ENCODE peak calls at places on chromosome 19, in ten cellular contexts. One of them, this sample, is unnamed.

GRCh38 chr19:38952395-38953165 is 21.8 kb downstream of the MRPS12 start:
- DNase-seq in HCT116: no peak
- DNase-seq in vagina: no peak
- DNase-seq in K562: no peak
- DNase-seq in H1: peak
- DNase-seq in GM12892: no peak
- DNase-seq in GM12891: peak
- DNase-seq in HepG2: peak
- DNase-seq in transverse colon: peak
- DNase-seq in SK-N-SH: no peak
- DNase-seq in this sample: no peak

GRCh38 chr19:48445256-48445605 is 552 bp upstream of the GRWD1 start:
- DNase-seq in GM12892: no peak
- DNase-seq in K562: peak
- DNase-seq in SK-N-SH: peak
- DNase-seq in GM12891: no peak
- DNase-seq in HepG2: peak
- DNase-seq in HCT116: peak
- DNase-seq in H1: peak
- DNase-seq in transverse colon: no peak
- DNase-seq in vagina: no peak
- DNase-seq in this sample: no peak

GRCh38 chr19:14114854-14115253 is 2.7 kb downstream of the PRKACA start:
- DNase-seq in HepG2: no peak
- DNase-seq in HCT116: no peak
- DNase-seq in H1: peak
- DNase-seq in transverse colon: peak
- DNase-seq in SK-N-SH: peak
- DNase-seq in GM12892: no peak
- DNase-seq in GM12891: no peak
- DNase-seq in K562: peak
- DNase-seq in vagina: no peak
- DNase-seq in this sample: no peak

GRCh38 chr19:5681446-5682292 is 842 bp downstream of the HSD11B1L start:
- DNase-seq in K562: no peak
- DNase-seq in GM12892: no peak
- DNase-seq in SK-N-SH: no peak
- DNase-seq in H1: no peak
- DNase-seq in transverse colon: no peak
- DNase-seq in GM12891: no peak
- DNase-seq in HepG2: no peak
- DNase-seq in vagina: no peak
- DNase-seq in HCT116: no peak
- DNase-seq in this sample: no peak

GRCh38 chr19:531009-531752 is 379 bp upstream of the CDC34 start:
- DNase-seq in SK-N-SH: peak
- DNase-seq in K562: peak
- DNase-seq in transverse colon: peak
- DNase-seq in GM12892: peak
- DNase-seq in HepG2: peak
- DNase-seq in H1: peak
- DNase-seq in HCT116: peak
- DNase-seq in GM12891: peak
- DNase-seq in vagina: no peak
- DNase-seq in this sample: peak

GRCh38 chr19:954672-955494 is 29.0 kb downstream of the ARID3A start:
- DNase-seq in K562: peak
- DNase-seq in GM12891: no peak
- DNase-seq in SK-N-SH: no peak
- DNase-seq in transverse colon: peak
- DNase-seq in vagina: no peak
- DNase-seq in GM12892: peak
- DNase-seq in HCT116: no peak
- DNase-seq in HepG2: no peak
- DNase-seq in H1: no peak
- DNase-seq in this sample: no peak

GRCh38 chr19:51572908-51573307 is 1.8 kb downstream of the ZNF175 start:
- DNase-seq in vagina: no peak
- DNase-seq in K562: no peak
- DNase-seq in H1: no peak
- DNase-seq in SK-N-SH: no peak
- DNase-seq in GM12891: no peak
- DNase-seq in transverse colon: no peak
- DNase-seq in HCT116: no peak
- DNase-seq in HepG2: no peak
- DNase-seq in GM12892: no peak
- DNase-seq in this sample: no peak

GRCh38 chr19:47641891-47642485 is 33.1 kb downstream of the BICRA start:
- DNase-seq in HCT116: no peak
- DNase-seq in H1: no peak
- DNase-seq in SK-N-SH: no peak
- DNase-seq in GM12892: no peak
- DNase-seq in GM12891: no peak
- DNase-seq in vagina: no peak
- DNase-seq in K562: no peak
- DNase-seq in transverse colon: no peak
- DNase-seq in HepG2: no peak
- DNase-seq in this sample: no peak

GRCh38 chr19:46015961-46016425 is 6.9 kb downstream of the PGLYRP1 start:
- DNase-seq in vagina: no peak
- DNase-seq in HepG2: no peak
- DNase-seq in HCT116: no peak
- DNase-seq in transverse colon: no peak
- DNase-seq in SK-N-SH: peak
- DNase-seq in K562: no peak
- DNase-seq in GM12892: no peak
- DNase-seq in H1: peak
- DNase-seq in GM12891: no peak
- DNase-seq in this sample: no peak

GRCh38 chr19:16447015-16447384 is 24.8 kb downstream of the EPS15L1 start:
- DNase-seq in GM12891: no peak
- DNase-seq in HepG2: peak
- DNase-seq in transverse colon: peak
- DNase-seq in K562: peak
- DNase-seq in SK-N-SH: no peak
- DNase-seq in GM12892: no peak
- DNase-seq in HCT116: no peak
- DNase-seq in vagina: no peak
- DNase-seq in H1: no peak
- DNase-seq in this sample: no peak

GRCh38 chr19:38678891-38679494 is 31.5 kb downstream of the ACTN4 start:
- DNase-seq in HepG2: no peak
- DNase-seq in GM12891: no peak
- DNase-seq in HCT116: no peak
- DNase-seq in vagina: no peak
- DNase-seq in SK-N-SH: no peak
- DNase-seq in K562: no peak
- DNase-seq in transverse colon: no peak
- DNase-seq in GM12892: no peak
- DNase-seq in H1: no peak
- DNase-seq in this sample: no peak

GRCh38 chr19:6536138-6536671 is 5.4 kb downstream of the TNFSF9 start:
- DNase-seq in GM12891: peak
- DNase-seq in GM12892: peak
- DNase-seq in H1: peak
- DNase-seq in HepG2: peak
- DNase-seq in SK-N-SH: peak
- DNase-seq in HCT116: peak
- DNase-seq in vagina: no peak
- DNase-seq in K562: peak
- DNase-seq in transverse colon: peak
- DNase-seq in this sample: no peak

GRCh38 chr19:13825489-13826475 is 30.5 kb downstream of the ZSWIM4 start:
- DNase-seq in HCT116: no peak
- DNase-seq in K562: peak
- DNase-seq in H1: peak
- DNase-seq in GM12891: no peak
- DNase-seq in GM12892: no peak
- DNase-seq in HepG2: no peak
- DNase-seq in transverse colon: no peak
- DNase-seq in SK-N-SH: peak
- DNase-seq in vagina: no peak
- DNase-seq in this sample: no peak

GRCh38 chr19:5204212-5204611 is 136.4 kb downstream of the PTPRS start:
- DNase-seq in SK-N-SH: no peak
- DNase-seq in HCT116: no peak
- DNase-seq in H1: no peak
- DNase-seq in GM12891: no peak
- DNase-seq in GM12892: no peak
- DNase-seq in vagina: no peak
- DNase-seq in HepG2: no peak
- DNase-seq in K562: no peak
- DNase-seq in transverse colon: no peak
- DNase-seq in this sample: no peak

GRCh38 chr19:28242317-28242927 is 970.5 kb downstream of the UQCRFS1 start:
- DNase-seq in HepG2: no peak
- DNase-seq in vagina: no peak
- DNase-seq in K562: peak
- DNase-seq in H1: peak
- DNase-seq in HCT116: no peak
- DNase-seq in SK-N-SH: peak
- DNase-seq in GM12891: peak
- DNase-seq in transverse colon: peak
- DNase-seq in GM12892: no peak
- DNase-seq in this sample: no peak

GRCh38 chr19:18415177-18415867 is 3.9 kb upstream of the SSBP4 start:
- DNase-seq in HepG2: no peak
- DNase-seq in transverse colon: peak
- DNase-seq in K562: peak
- DNase-seq in SK-N-SH: no peak
- DNase-seq in HCT116: no peak
- DNase-seq in vagina: no peak
- DNase-seq in H1: no peak
- DNase-seq in GM12892: no peak
- DNase-seq in GM12891: no peak
- DNase-seq in this sample: no peak
- TF ChIP-seq POLR2AphosphoS5 in HepG2: no peak
- TF ChIP-seq POLR2AphosphoS5 in transverse colon: peak
- TF ChIP-seq POLR2AphosphoS5 in K562: no peak
- TF ChIP-seq POLR2AphosphoS5 in SK-N-SH: no peak
- TF ChIP-seq POLR2AphosphoS5 in HCT116: peak
- TF ChIP-seq POLR2AphosphoS5 in vagina: peak
- TF ChIP-seq POLR2AphosphoS5 in H1: no peak
- TF ChIP-seq POLR2AphosphoS5 in GM12892: no peak
- TF ChIP-seq POLR2AphosphoS5 in GM12891: no peak
- TF ChIP-seq POLR2AphosphoS5 in this sample: peak

DNA sequence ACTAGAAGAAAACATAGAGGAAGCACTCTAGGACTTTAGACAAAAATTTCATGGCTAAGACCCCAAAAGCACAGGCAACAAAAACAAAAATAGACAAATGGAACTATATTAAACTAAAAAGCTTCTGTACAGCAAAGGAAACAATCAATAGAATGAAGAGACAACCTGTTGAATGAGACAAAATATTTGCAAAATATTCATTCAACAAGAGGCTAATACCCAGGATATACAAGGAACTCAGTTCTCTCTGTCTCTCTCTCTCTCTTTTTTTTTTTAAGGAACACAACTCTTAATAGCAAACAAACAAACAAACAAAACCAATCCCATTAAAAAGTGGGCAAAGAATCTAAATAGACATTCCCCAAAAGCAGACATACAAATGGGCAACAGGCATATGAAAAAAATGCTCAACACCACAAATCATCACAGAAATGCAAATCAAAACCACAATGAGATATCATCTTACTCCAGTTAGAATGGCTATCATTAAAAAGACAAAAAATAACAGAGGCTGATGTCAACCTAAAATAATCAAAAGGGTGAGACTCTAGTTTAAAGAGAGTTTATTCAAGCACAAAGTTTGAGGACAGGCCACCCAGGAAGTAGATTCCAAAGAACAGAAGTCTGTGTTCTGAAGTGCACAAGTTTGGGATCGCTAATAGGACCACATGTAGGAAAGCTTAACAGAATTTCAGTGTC is 27.1 kb upstream of the SLC7A9 start:
- DNase-seq in SK-N-SH: no peak
- DNase-seq in GM12892: no peak
- DNase-seq in K562: no peak
- DNase-seq in H1: no peak
- DNase-seq in HCT116: no peak
- DNase-seq in transverse colon: no peak
- DNase-seq in vagina: no peak
- DNase-seq in GM12891: no peak
- DNase-seq in HepG2: no peak
- DNase-seq in this sample: no peak
- TF ChIP-seq POLR2AphosphoS5 in SK-N-SH: no peak
- TF ChIP-seq POLR2AphosphoS5 in GM12892: no peak
- TF ChIP-seq POLR2AphosphoS5 in K562: no peak
- TF ChIP-seq POLR2AphosphoS5 in H1: no peak
- TF ChIP-seq POLR2AphosphoS5 in HCT116: no peak
- TF ChIP-seq POLR2AphosphoS5 in transverse colon: no peak
- TF ChIP-seq POLR2AphosphoS5 in vagina: no peak
- TF ChIP-seq POLR2AphosphoS5 in GM12891: no peak
- TF ChIP-seq POLR2AphosphoS5 in HepG2: no peak
- TF ChIP-seq POLR2AphosphoS5 in this sample: no peak

GRCh38 chr19:41702208-41702651 is 6.2 kb upstream of the CEACAM5 start:
- DNase-seq in vagina: peak
- DNase-seq in HepG2: no peak
- DNase-seq in H1: no peak
- DNase-seq in GM12892: no peak
- DNase-seq in HCT116: no peak
- DNase-seq in transverse colon: no peak
- DNase-seq in GM12891: no peak
- DNase-seq in K562: no peak
- DNase-seq in SK-N-SH: no peak
- DNase-seq in this sample: no peak
- TF ChIP-seq POLR2AphosphoS5 in vagina: no peak
- TF ChIP-seq POLR2AphosphoS5 in HepG2: no peak
- TF ChIP-seq POLR2AphosphoS5 in H1: no peak
- TF ChIP-seq POLR2AphosphoS5 in GM12892: no peak
- TF ChIP-seq POLR2AphosphoS5 in HCT116: no peak
- TF ChIP-seq POLR2AphosphoS5 in transverse colon: no peak
- TF ChIP-seq POLR2AphosphoS5 in GM12891: no peak
- TF ChIP-seq POLR2AphosphoS5 in K562: no peak
- TF ChIP-seq POLR2AphosphoS5 in SK-N-SH: no peak
- TF ChIP-seq POLR2AphosphoS5 in this sample: no peak

DNA sequence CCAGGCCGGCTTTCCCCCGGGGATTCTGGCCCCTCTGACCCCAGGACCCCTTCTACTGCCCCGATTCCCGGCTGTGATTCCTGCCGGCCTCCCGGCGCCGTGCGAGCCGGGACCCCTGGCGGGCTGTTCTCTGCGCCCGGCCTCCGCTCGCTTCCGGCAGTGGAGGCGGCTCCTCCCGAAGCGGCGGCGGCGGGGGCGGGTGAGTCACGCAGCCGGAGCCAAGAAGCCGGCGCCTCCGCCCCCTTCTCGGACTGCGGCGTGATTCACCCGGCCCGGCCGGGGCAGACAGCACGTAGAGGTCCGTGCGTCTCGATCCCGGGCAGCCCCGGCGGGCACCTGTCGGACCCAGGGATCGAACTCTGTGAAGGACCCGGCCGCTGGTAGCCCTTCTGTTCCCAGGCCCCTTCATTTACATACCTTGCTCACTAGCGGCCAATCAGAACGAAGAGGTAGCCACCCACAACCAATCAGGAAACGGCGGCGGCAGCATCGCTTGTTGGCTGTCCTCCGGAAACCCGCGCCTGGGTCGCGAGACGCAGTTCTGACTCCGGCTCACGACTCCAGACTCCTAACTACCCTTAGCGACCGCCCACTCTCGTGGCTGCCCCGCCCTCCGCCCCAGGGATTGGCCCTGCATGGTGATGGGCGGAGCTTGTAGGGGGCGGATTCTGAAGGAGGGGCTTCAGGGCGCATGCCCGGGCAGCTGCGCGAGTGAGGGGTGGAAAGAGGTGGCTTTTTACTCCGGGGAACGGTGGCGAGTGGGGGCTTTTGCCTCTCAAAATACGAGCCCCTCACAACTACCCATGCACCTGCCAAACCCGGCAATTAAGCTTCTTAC is at the start of gene SERTAD1:
- DNase-seq in SK-N-SH: peak
- DNase-seq in K562: peak
- DNase-seq in HCT116: peak
- DNase-seq in transverse colon: peak
- DNase-seq in GM12892: peak
- DNase-seq in H1: peak
- DNase-seq in HepG2: peak
- DNase-seq in GM12891: peak
- DNase-seq in vagina: peak
- DNase-seq in this sample: peak
- TF ChIP-seq POLR2AphosphoS5 in SK-N-SH: peak
- TF ChIP-seq POLR2AphosphoS5 in K562: peak
- TF ChIP-seq POLR2AphosphoS5 in HCT116: peak
- TF ChIP-seq POLR2AphosphoS5 in transverse colon: peak
- TF ChIP-seq POLR2AphosphoS5 in GM12892: peak
- TF ChIP-seq POLR2AphosphoS5 in H1: peak
- TF ChIP-seq POLR2AphosphoS5 in HepG2: peak
- TF ChIP-seq POLR2AphosphoS5 in GM12891: peak
- TF ChIP-seq POLR2AphosphoS5 in vagina: peak
- TF ChIP-seq POLR2AphosphoS5 in this sample: peak

This sample was measured in breast epithelium.